ENCODE peak calls at places on chromosomes 7 and 10, in four cellular contexts. C, N, Y and M are unnamed samples.

GRCh38 chr10:52621635-52622079 is 150.9 kb downstream of the MBL2 start:
- DNase-seq in Y (no peak), C (no peak), N (no peak), M (no peak)

GRCh38 chr7:3168869-3169268 is 125.2 kb upstream of the CARD11 start:
- DNase-seq in C (no peak), Y (no peak), N (no peak), M (no peak)

GRCh38 chr7:5701085-5701914 is 80.2 kb downstream of the RNF216 start:
- DNase-seq in C (no peak), N (no peak), Y (no peak), M (peak)

GRCh38 chr10:62373995-62374861 is at the start of gene ZNF365:
- DNase-seq in C (peak), Y (peak), N (no peak), M (peak)

GRCh38 chr10:73088304-73088703 is 8.4 kb downstream of the P4HA1 start:
- DNase-seq in N (no peak), C (no peak), Y (no peak), M (no peak)

GRCh38 chr10:126350216-126350992 is 37.9 kb downstream of the ADAM12 start:
- DNase-seq in Y (no peak), N (peak), C (no peak), M (no peak)

GRCh38 chr10:93074137-93074596 is 474 bp downstream of the CYP26A1 start:
- DNase-seq in Y (peak), C (peak), N (no peak), M (no peak)

GRCh38 chr10:6569259-6569658 is 10.8 kb downstream of the PRKCQ start:
- DNase-seq in N (no peak), C (no peak), Y (no peak), M (no peak)

GRCh38 chr7:135745702-135746312 is 2.8 kb downstream of the FAM180A start:
- DNase-seq in Y (no peak), N (no peak), C (no peak), M (no peak)

GRCh38 chr10:107340345-107340744 is 175.8 kb upstream of the SORCS1 start:
- DNase-seq in C (no peak), N (no peak), Y (no peak), M (no peak)

GRCh38 chr7:83821866-83822265 is 172.9 kb upstream of the SEMA3E start:
- DNase-seq in Y (no peak), N (no peak), C (no peak), M (no peak)

GRCh38 chr7:55574062-55574717 is 1.9 kb upstream of the VOPP1 start:
- DNase-seq in C (no peak), N (no peak), Y (no peak), M (no peak)

GRCh38 chr10:132279873-132280645 is 27.7 kb downstream of the STK32C start:
- DNase-seq in C (no peak), N (no peak), Y (no peak), M (no peak)

GRCh38 chr10:5502903-5503835 is 3.8 kb upstream of the CALML5 start:
- DNase-seq in Y (no peak), C (no peak), N (peak), M (no peak)

GRCh38 chr10:113268186-113268585 is 284.7 kb upstream of the HABP2 start:
- DNase-seq in Y (no peak), C (no peak), N (no peak), M (no peak)

GRCh38 chr7:28573751-28574295 is 161.5 kb downstream of the CREB5 start:
- DNase-seq in N (no peak), Y (no peak), C (peak), M (no peak)

GRCh38 chr7:121286742-121287699 is 41.8 kb upstream of the WNT16 start:
- DNase-seq in C (no peak), N (no peak), Y (no peak), M (no peak)

GRCh38 chr10:128520191-128520815 is 394.1 kb upstream of the MKI67 start:
- DNase-seq in C (no peak), N (no peak), Y (no peak), M (no peak)

GRCh38 chr7:66326501-66327180 is 121.5 kb downstream of the TPST1 start:
- DNase-seq in Y (no peak), C (no peak), N (no peak), M (no peak)

GRCh38 chr10:107159871-107160270 is 4.6 kb downstream of the SORCS1 start:
- DNase-seq in N (no peak), C (no peak), Y (no peak), M (no peak)

GRCh38 chr7:27389508-27389907 is 146.9 kb downstream of the EVX1 start:
- DNase-seq in C (no peak), Y (no peak), N (no peak), M (no peak)

GRCh38 chr7:141511370-141512335 is 39.6 kb upstream of the AGK start:
- DNase-seq in N (no peak), C (no peak), Y (peak), M (no peak)

GRCh38 chr7:137682596-137682995 is 164.2 kb downstream of the DGKI start:
- DNase-seq in C (no peak), Y (no peak), N (no peak), M (no peak)

GRCh38 chr10:69864321-69864720 is 62.6 kb downstream of the COL13A1 start:
- DNase-seq in Y (no peak), N (no peak), C (no peak), M (no peak)

GRCh38 chr10:120422459-120422858 is 34.6 kb upstream of the PLPP4 start:
- DNase-seq in Y (no peak), N (no peak), C (no peak), M (no peak)

GRCh38 chr7:26760499-26760898 is 103.9 kb downstream of the SKAP2 start:
- DNase-seq in N (no peak), C (no peak), Y (no peak), M (no peak)

GRCh38 chr10:124058346-124059003 is 34.9 kb downstream of the CHST15 start:
- DNase-seq in C (no peak), Y (no peak), N (no peak), M (no peak)

GRCh38 chr10:25191162-25191895 is 16.5 kb downstream of the GPR158 start:
- DNase-seq in C (no peak), N (no peak), Y (no peak), M (no peak)

GRCh38 chr10:84825330-84825729 is 496.9 kb downstream of the CCSER2 start:
- DNase-seq in Y (no peak), C (no peak), N (no peak), M (no peak)

GRCh38 chr7:105268056-105268455 is 120.7 kb downstream of the SRPK2 start:
- DNase-seq in N (no peak), C (no peak), Y (no peak), M (no peak)